ENCODE peak calls at places on chromosomes 7 and 10, in seven cellular contexts. One of them, this sample, is unnamed.

GRCh38 chr7:30146127-30146612 is 11.4 kb downstream of the MTURN start:
- DNase-seq in A549: no peak
- DNase-seq in lower lobe of right lung: no peak
- DNase-seq in K562: peak
- DNase-seq in upper lobe of right lung: no peak
- DNase-seq in prostate gland: no peak
- DNase-seq in OCI-LY7: no peak
- DNase-seq in this sample: no peak

GRCh38 chr10:31635415-31636065 is 293.1 kb downstream of the ARHGAP12 start:
- DNase-seq in A549: no peak
- DNase-seq in lower lobe of right lung: no peak
- DNase-seq in K562: no peak
- DNase-seq in upper lobe of right lung: no peak
- DNase-seq in prostate gland: no peak
- DNase-seq in OCI-LY7: no peak
- DNase-seq in this sample: no peak

GRCh38 chr10:58894929-58895328 is 281.5 kb upstream of the PHYHIPL start:
- DNase-seq in A549: no peak
- DNase-seq in lower lobe of right lung: no peak
- DNase-seq in K562: no peak
- DNase-seq in upper lobe of right lung: no peak
- DNase-seq in prostate gland: no peak
- DNase-seq in OCI-LY7: no peak
- DNase-seq in this sample: no peak

GRCh38 chr10:20443094-20443493 is 454.0 kb downstream of the NEBL start:
- DNase-seq in A549: no peak
- DNase-seq in lower lobe of right lung: no peak
- DNase-seq in K562: no peak
- DNase-seq in upper lobe of right lung: no peak
- DNase-seq in prostate gland: no peak
- DNase-seq in OCI-LY7: no peak
- DNase-seq in this sample: no peak

GRCh38 chr10:43160067-43160918 is 22.0 kb downstream of the CSGALNACT2 start:
- DNase-seq in A549: no peak
- DNase-seq in lower lobe of right lung: no peak
- DNase-seq in K562: no peak
- DNase-seq in upper lobe of right lung: no peak
- DNase-seq in prostate gland: no peak
- DNase-seq in OCI-LY7: no peak
- DNase-seq in this sample: no peak

GRCh38 chr10:60570272-60570865 is 180.7 kb upstream of the ANK3 start:
- DNase-seq in A549: no peak
- DNase-seq in lower lobe of right lung: no peak
- DNase-seq in K562: no peak
- DNase-seq in upper lobe of right lung: no peak
- DNase-seq in prostate gland: no peak
- DNase-seq in OCI-LY7: no peak
- DNase-seq in this sample: no peak

GRCh38 chr10:84214046-84214572 is 11.2 kb downstream of the LRIT2 start:
- DNase-seq in A549: no peak
- DNase-seq in lower lobe of right lung: no peak
- DNase-seq in K562: no peak
- DNase-seq in upper lobe of right lung: no peak
- DNase-seq in prostate gland: no peak
- DNase-seq in OCI-LY7: no peak
- DNase-seq in this sample: no peak

GRCh38 chr10:87634311-87634710 is 25.4 kb upstream of the PAPSS2 start:
- DNase-seq in A549: no peak
- DNase-seq in lower lobe of right lung: no peak
- DNase-seq in K562: no peak
- DNase-seq in upper lobe of right lung: no peak
- DNase-seq in prostate gland: no peak
- DNase-seq in OCI-LY7: no peak
- DNase-seq in this sample: no peak

GRCh38 chr7:1022801-1023465 is 21.4 kb upstream of the GPR146 start:
- DNase-seq in A549: no peak
- DNase-seq in lower lobe of right lung: no peak
- DNase-seq in K562: no peak
- DNase-seq in upper lobe of right lung: no peak
- DNase-seq in prostate gland: no peak
- DNase-seq in OCI-LY7: peak
- DNase-seq in this sample: no peak

GRCh38 chr7:972670-973309 is 2.6 kb downstream of the COX19 start:
- DNase-seq in A549: no peak
- DNase-seq in lower lobe of right lung: no peak
- DNase-seq in K562: no peak
- DNase-seq in upper lobe of right lung: no peak
- DNase-seq in prostate gland: no peak
- DNase-seq in OCI-LY7: no peak
- DNase-seq in this sample: no peak

GRCh38 chr10:79305515-79305914 is 41.8 kb upstream of the PPIF start:
- DNase-seq in A549: no peak
- DNase-seq in lower lobe of right lung: no peak
- DNase-seq in K562: no peak
- DNase-seq in upper lobe of right lung: no peak
- DNase-seq in prostate gland: no peak
- DNase-seq in OCI-LY7: no peak
- DNase-seq in this sample: no peak

GRCh38 chr7:32217841-32218467 is 147.7 kb upstream of the PDE1C start:
- DNase-seq in A549: no peak
- DNase-seq in lower lobe of right lung: no peak
- DNase-seq in K562: no peak
- DNase-seq in upper lobe of right lung: no peak
- DNase-seq in prostate gland: no peak
- DNase-seq in OCI-LY7: no peak
- DNase-seq in this sample: no peak
- H3K4me3 ChIP-seq in A549: no peak
- H3K4me3 ChIP-seq in lower lobe of right lung: no peak
- H3K4me3 ChIP-seq in K562: no peak
- H3K4me3 ChIP-seq in upper lobe of right lung: no peak
- H3K4me3 ChIP-seq in prostate gland: no peak
- H3K4me3 ChIP-seq in OCI-LY7: no peak
- H3K4me3 ChIP-seq in this sample: no peak

GRCh38 chr7:7570584-7570983 is 3.9 kb downstream of the MIOS start:
- DNase-seq in A549: no peak
- DNase-seq in lower lobe of right lung: peak
- DNase-seq in K562: no peak
- DNase-seq in upper lobe of right lung: no peak
- DNase-seq in prostate gland: no peak
- DNase-seq in OCI-LY7: no peak
- DNase-seq in this sample: peak

GRCh38 chr7:7567898-7568531 is 1.3 kb downstream of the MIOS start:
- DNase-seq in A549: no peak
- DNase-seq in lower lobe of right lung: no peak
- DNase-seq in K562: no peak
- DNase-seq in upper lobe of right lung: no peak
- DNase-seq in prostate gland: no peak
- DNase-seq in OCI-LY7: peak
- DNase-seq in this sample: peak

GRCh38 chr7:7568553-7568952 is 1.9 kb downstream of the MIOS start:
- DNase-seq in A549: no peak
- DNase-seq in lower lobe of right lung: no peak
- DNase-seq in K562: no peak
- DNase-seq in upper lobe of right lung: no peak
- DNase-seq in prostate gland: no peak
- DNase-seq in OCI-LY7: peak
- DNase-seq in this sample: no peak

GRCh38 chr7:7569113-7569527 is 2.4 kb downstream of the MIOS start:
- DNase-seq in A549: no peak
- DNase-seq in lower lobe of right lung: no peak
- DNase-seq in K562: no peak
- DNase-seq in upper lobe of right lung: no peak
- DNase-seq in prostate gland: no peak
- DNase-seq in OCI-LY7: peak
- DNase-seq in this sample: peak

GRCh38 chr7:7569615-7570014 is 2.9 kb downstream of the MIOS start:
- DNase-seq in A549: no peak
- DNase-seq in lower lobe of right lung: no peak
- DNase-seq in K562: no peak
- DNase-seq in upper lobe of right lung: no peak
- DNase-seq in prostate gland: no peak
- DNase-seq in OCI-LY7: peak
- DNase-seq in this sample: no peak
- H3K27ac ChIP-seq in A549: no peak
- H3K27ac ChIP-seq in lower lobe of right lung: peak
- H3K27ac ChIP-seq in K562: no peak
- H3K27ac ChIP-seq in upper lobe of right lung: no peak
- H3K27ac ChIP-seq in prostate gland: peak
- H3K27ac ChIP-seq in OCI-LY7: peak
- H3K27ac ChIP-seq in this sample: peak

DNA sequence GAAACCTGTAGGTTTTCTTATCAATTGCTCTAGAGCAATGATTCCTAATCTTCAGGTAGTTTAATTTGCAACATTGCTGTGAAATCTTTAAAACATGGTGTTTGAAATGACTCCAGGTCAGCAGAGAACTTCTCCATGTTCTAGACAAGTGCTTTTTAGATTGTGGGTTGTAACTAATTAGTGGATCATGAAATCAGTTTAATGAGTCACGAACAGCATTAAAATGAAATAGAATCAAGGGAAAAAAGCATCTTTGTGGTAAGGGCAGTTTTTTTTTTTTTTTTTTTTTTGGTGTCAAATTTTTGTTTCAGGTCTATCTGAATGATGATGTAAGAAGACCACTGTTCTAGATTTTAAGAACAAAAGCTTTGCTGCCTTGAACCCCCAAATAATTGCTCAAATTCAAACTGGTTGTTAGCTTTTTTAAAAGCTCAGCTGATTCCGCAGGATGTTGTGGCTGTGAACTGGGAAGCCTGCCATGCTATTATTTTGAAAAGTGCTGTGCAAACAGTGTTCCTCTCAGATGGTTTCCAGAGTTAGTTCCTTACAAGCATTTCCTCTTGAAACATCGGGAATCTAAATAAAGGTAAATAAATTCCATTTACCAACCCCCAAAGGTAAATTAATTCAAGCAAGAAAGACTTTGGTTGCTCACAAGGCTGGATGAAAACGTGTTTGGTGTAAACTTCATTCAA is 13.1 kb upstream of the PDK4 start:
- DNase-seq in A549: peak
- DNase-seq in lower lobe of right lung: no peak
- DNase-seq in K562: no peak
- DNase-seq in upper lobe of right lung: no peak
- DNase-seq in prostate gland: peak
- DNase-seq in OCI-LY7: no peak
- DNase-seq in this sample: no peak
- H3K4me3 ChIP-seq in A549: no peak
- H3K4me3 ChIP-seq in lower lobe of right lung: peak
- H3K4me3 ChIP-seq in K562: no peak
- H3K4me3 ChIP-seq in upper lobe of right lung: peak
- H3K4me3 ChIP-seq in prostate gland: no peak
- H3K4me3 ChIP-seq in OCI-LY7: no peak
- H3K4me3 ChIP-seq in this sample: no peak

DNA sequence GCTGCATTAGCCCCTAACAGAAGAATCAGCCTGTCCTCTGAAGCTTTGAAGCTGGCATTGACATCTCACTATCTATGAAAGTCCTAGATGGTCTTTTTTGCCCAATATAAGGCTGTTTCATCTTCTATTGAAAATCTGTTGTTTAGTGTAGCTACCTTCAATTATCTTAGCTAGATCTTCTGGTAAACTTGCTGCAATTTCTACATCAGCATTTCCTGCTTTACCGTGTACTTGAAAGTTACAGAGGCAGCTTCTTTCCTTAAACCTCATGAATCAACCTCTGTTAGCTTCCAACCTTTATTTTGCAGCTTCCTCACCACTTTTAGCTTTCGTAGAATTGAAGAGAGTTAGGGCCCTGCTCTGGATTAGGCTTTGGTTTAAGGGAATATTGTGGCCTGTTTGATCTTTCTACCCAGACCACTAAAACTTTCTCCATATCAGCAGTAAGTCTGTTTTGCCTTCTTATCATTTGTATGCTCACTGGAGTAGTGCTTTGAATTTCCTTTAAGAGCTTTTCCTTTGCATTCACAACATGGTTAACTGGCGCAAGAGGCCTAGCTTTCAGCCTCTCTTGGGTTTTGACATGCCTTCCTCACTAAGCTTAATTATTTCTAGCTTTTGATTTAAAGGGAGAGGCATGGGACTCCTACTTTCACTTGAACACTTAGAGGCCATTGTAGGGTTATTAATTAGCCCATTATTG is 32.5 kb downstream of the ARID5B start:
- DNase-seq in A549: no peak
- DNase-seq in lower lobe of right lung: no peak
- DNase-seq in K562: no peak
- DNase-seq in upper lobe of right lung: no peak
- DNase-seq in prostate gland: no peak
- DNase-seq in OCI-LY7: no peak
- DNase-seq in this sample: peak
- H3K27ac ChIP-seq in A549: no peak
- H3K27ac ChIP-seq in lower lobe of right lung: peak
- H3K27ac ChIP-seq in K562: no peak
- H3K27ac ChIP-seq in upper lobe of right lung: peak
- H3K27ac ChIP-seq in prostate gland: peak
- H3K27ac ChIP-seq in OCI-LY7: no peak
- H3K27ac ChIP-seq in this sample: peak

GRCh38 chr7:148242271-148242801 is 348.2 kb upstream of the C7orf33 start:
- DNase-seq in A549: peak
- DNase-seq in lower lobe of right lung: no peak
- DNase-seq in K562: peak
- DNase-seq in upper lobe of right lung: no peak
- DNase-seq in prostate gland: peak
- DNase-seq in OCI-LY7: peak
- DNase-seq in this sample: no peak
- H3K4me3 ChIP-seq in A549: no peak
- H3K4me3 ChIP-seq in lower lobe of right lung: peak
- H3K4me3 ChIP-seq in K562: no peak
- H3K4me3 ChIP-seq in upper lobe of right lung: no peak
- H3K4me3 ChIP-seq in prostate gland: no peak
- H3K4me3 ChIP-seq in OCI-LY7: no peak
- H3K4me3 ChIP-seq in this sample: no peak

GRCh38 chr7:98210513-98211220 is 572 bp upstream of the BHLHA15 start:
- DNase-seq in A549: no peak
- DNase-seq in lower lobe of right lung: no peak
- DNase-seq in K562: no peak
- DNase-seq in upper lobe of right lung: peak
- DNase-seq in prostate gland: no peak
- DNase-seq in OCI-LY7: no peak
- DNase-seq in this sample: no peak
- H3K27ac ChIP-seq in A549: peak
- H3K27ac ChIP-seq in lower lobe of right lung: no peak
- H3K27ac ChIP-seq in K562: no peak
- H3K27ac ChIP-seq in upper lobe of right lung: no peak
- H3K27ac ChIP-seq in prostate gland: peak
- H3K27ac ChIP-seq in OCI-LY7: no peak
- H3K27ac ChIP-seq in this sample: no peak

GRCh38 chr10:11822809-11823121 is 391 bp upstream of the PROSER2 start:
- DNase-seq in A549: no peak
- DNase-seq in lower lobe of right lung: no peak
- DNase-seq in K562: no peak
- DNase-seq in upper lobe of right lung: no peak
- DNase-seq in prostate gland: no peak
- DNase-seq in OCI-LY7: no peak
- DNase-seq in this sample: no peak
- H3K4me3 ChIP-seq in A549: peak
- H3K4me3 ChIP-seq in lower lobe of right lung: peak
- H3K4me3 ChIP-seq in K562: peak
- H3K4me3 ChIP-seq in upper lobe of right lung: peak
- H3K4me3 ChIP-seq in prostate gland: peak
- H3K4me3 ChIP-seq in OCI-LY7: no peak
- H3K4me3 ChIP-seq in this sample: no peak